ENCODE peak calls at places on chromosomes 7 and 10, in nine cellular contexts. O is GM13976; N is IMR-90; U is PC-3; F is activated CD8-positive, alpha-beta T cell treated with anti-CD3 and anti-CD28 coated beads for 36 hours; P is PC-9; J is GM12864; K is brain microvascular endothelial cell; T is RWPE1. E is an unnamed sample.

GRCh38 chr10:130435961-130436360 is 299.8 kb downstream of the GLRX3 start:
- DNase-seq in J (no peak), T (no peak), O (no peak), F (no peak), U (no peak), P (no peak), K (no peak), N (no peak), E (no peak)

GRCh38 chr7:99679400-99680191 is at the start of gene CYP3A5:
- DNase-seq in N (no peak), K (no peak), U (no peak), F (no peak), T (no peak), O (no peak), J (no peak), P (no peak), E (no peak)

GRCh38 chr10:67259319-67259929 is 333.6 kb downstream of the LRRTM3 start:
- DNase-seq in O (no peak), K (no peak), T (no peak), U (no peak), N (no peak), J (no peak), F (no peak), P (no peak), E (no peak)

GRCh38 chr7:22001345-22002004 is 55.8 kb upstream of the CDCA7L start:
- DNase-seq in U (peak; percentile 80), P (peak; percentile 68), J (peak; percentile 16), F (peak; percentile 6), N (peak; percentile 80), K (peak; percentile 67), O (peak; percentile 72), T (peak; percentile 93), E (peak; percentile 71)

GRCh38 chr7:54812747-54813146 is 53.7 kb upstream of the SEC61G start:
- DNase-seq in F (no peak), U (no peak), K (no peak), J (no peak), P (no peak), N (peak; percentile 17), T (no peak), O (no peak), E (no peak)

GRCh38 chr10:71812016-71812912 is 38.8 kb downstream of the PSAP start:
- DNase-seq in N (peak; percentile 34), K (peak; percentile 30), U (peak; percentile 60), P (peak; percentile 31), O (peak; percentile 92), J (no peak), T (peak; percentile 83), F (peak; percentile 84), E (peak; percentile 90)

GRCh38 chr7:95642173-95642572 is 45.9 kb upstream of the PDK4 start:
- DNase-seq in N (no peak), O (no peak), F (no peak), U (peak; percentile 10), J (no peak), T (no peak), P (no peak), K (no peak), E (no peak)

GRCh38 chr10:64103750-64104149 is 582.5 kb downstream of the REEP3 start:
- DNase-seq in N (no peak), O (no peak), K (no peak), F (no peak), T (no peak), J (no peak), P (no peak), U (peak; percentile 56), E (no peak)

GRCh38 chr10:77156406-77156879 is 481.2 kb downstream of the KCNMA1 start:
- DNase-seq in P (no peak), F (no peak), U (peak; percentile 98), T (no peak), N (peak; percentile 75), J (no peak), K (peak; percentile 85), O (no peak), E (no peak)

GRCh38 chr7:119761776-119762175 is 511.2 kb upstream of the KCND2 start:
- DNase-seq in K (no peak), O (no peak), F (no peak), U (no peak), N (no peak), P (no peak), J (no peak), T (no peak), E (no peak)

GRCh38 chr10:1411451-1411850 is 325.9 kb downstream of the ADARB2 start:
- DNase-seq in F (no peak), P (no peak), K (no peak), O (no peak), U (no peak), N (no peak), J (no peak), T (no peak), E (no peak)

GRCh38 chr10:72911758-72912157 is 18.2 kb downstream of the OIT3 start:
- DNase-seq in T (no peak), O (no peak), J (no peak), N (no peak), K (no peak), P (no peak), U (no peak), F (no peak), E (no peak)

GRCh38 chr10:72912715-72913114 is 19.2 kb downstream of the OIT3 start:
- DNase-seq in F (no peak), P (no peak), O (no peak), J (no peak), U (no peak), K (no peak), N (no peak), T (no peak), E (no peak)

GRCh38 chr10:72918352-72918751 is 24.8 kb downstream of the OIT3 start:
- DNase-seq in J (no peak), U (no peak), K (no peak), O (no peak), F (no peak), T (no peak), P (no peak), N (no peak), E (no peak)

GRCh38 chr10:72910705-72911104 is 17.2 kb downstream of the OIT3 start:
- DNase-seq in P (no peak), N (no peak), U (no peak), J (no peak), O (no peak), K (no peak), F (no peak), T (no peak), E (no peak)

DNA sequence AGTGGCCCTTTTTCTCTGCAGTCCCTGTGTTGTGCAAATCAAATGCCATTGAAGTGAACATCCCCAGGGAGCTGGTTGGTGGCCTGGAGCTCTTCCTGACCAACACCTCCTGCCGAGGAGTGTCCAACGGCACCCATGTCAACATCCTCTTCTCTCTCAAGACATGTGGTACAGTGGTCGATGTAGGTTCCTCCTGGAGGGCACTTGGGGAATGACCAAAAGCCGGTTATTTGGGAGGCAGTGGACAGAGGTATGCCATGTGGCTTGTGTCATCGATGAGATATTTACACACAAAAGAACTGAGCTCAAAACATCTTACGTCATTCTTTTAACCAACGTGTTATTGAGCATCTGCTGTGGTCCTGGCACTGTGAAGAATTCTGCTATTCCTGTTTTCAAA is 19.7 kb downstream of the OIT3 start:
- DNase-seq in U (no peak), F (no peak), T (no peak), J (no peak), K (no peak), P (no peak), O (no peak), N (no peak), E (no peak)
- TF ChIP-seq CTCF in U (peak; percentile 23), F (no peak), T (no peak), J (no peak), K (no peak), P (no peak), O (no peak), N (no peak), E (no peak)

DNA sequence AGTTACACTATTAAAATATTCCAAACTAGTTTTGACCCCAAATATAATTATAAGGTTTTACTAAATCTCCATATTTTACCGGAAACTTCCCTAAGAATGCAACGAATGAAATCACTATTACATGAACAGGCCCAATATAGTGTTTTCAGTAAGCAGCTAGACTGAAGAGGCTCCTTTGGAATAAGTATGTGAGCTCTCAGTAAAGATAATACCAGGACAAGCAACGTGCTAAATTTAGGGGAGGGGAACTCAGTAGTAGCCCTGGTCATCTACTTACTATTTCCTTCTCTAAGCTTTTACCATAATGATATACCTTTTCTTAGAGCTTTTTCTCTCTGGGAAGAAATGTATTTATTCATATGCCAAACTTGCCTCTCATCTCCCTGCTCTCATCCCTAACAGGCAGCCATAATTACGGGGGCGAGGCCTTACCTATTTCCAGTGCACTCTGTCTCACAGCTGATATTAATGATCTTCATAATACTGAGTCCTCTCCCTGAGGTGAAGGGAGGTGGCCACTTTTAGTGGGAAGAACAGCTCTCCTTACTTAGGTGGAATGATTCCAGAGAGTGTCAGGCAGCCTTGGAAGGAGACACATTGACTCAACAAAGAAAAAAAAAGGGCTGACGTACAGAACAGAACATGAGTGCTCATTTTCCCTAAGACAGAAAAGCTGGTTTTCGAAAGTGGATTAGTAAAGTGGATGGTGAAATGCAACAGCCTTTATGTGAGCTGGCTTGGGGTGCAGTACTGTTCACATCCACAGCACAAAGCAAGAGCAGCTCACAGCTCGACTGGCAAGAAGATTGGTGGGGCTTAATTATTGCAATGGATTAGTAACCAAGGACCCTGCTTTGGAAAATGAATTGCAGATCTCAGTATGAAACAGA is 165.4 kb downstream of the GLI3 start:
- DNase-seq in O (no peak), P (no peak), T (peak; percentile 33), N (peak; percentile 31), K (no peak), U (no peak), J (no peak), F (no peak), E (no peak)
- TF ChIP-seq CTCF in O (no peak), P (no peak), T (no peak), N (no peak), K (peak; percentile 55), U (no peak), J (no peak), F (no peak), E (no peak)

GRCh38 chr10:132540456-132540855 is 2.9 kb downstream of the INPP5A start:
- DNase-seq in J (no peak), N (peak; percentile 29), F (no peak), P (no peak), T (no peak), K (peak; percentile 51), O (no peak), U (peak; percentile 36), E (no peak)
- TF ChIP-seq CTCF in J (no peak), N (peak; percentile 27), F (no peak), P (no peak), T (no peak), K (peak; percentile 66), O (no peak), U (peak; percentile 33), E (no peak)

DNA sequence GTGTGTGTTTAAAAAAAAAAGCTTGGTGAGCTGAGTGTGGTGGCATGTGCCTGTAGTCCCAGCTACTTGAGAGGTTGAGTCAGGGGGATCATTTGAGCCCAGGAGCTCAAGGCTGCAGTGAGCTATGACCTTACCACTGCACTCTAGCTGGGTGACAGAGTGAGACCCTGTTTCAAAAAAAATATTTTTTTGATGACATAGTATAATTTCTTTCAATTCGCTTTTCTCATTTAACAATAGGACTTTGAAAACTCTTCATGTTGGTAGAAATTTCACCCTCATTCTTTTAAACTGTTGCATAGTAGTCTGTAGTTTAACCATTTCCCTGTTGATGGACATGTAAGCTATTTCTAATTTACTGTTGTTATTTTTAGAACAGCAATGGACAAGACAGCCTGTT is 55.7 kb upstream of the EXOC6 start:
- DNase-seq in F (no peak), K (no peak), T (no peak), O (no peak), U (no peak), N (no peak), J (no peak), P (no peak), E (no peak)
- TF ChIP-seq CTCF in F (no peak), K (no peak), T (no peak), O (no peak), U (no peak), N (no peak), J (no peak), P (no peak), E (no peak)